ENCODE peak calls at places on chromosomes 13 and 19, in five cellular contexts. T, E, W, R and Z are unnamed samples. For H3K4me1, the result is how much of the 10 kb centered on the place peaks cover.

GRCh38 chr19:29666634-29667389 is 1.6 kb downstream of the PLEKHF1 start:
- DNase-seq in T (no peak), W (peak), R (peak), E (peak), Z (peak)

GRCh38 chr19:18208098-18208951 is 4.5 kb upstream of the RAB3A start:
- DNase-seq in W (peak), E (no peak), R (peak), T (peak), Z (peak)

GRCh38 chr13:40102854-40103253 is 447.4 kb downstream of the COG6 start:
- DNase-seq in T (no peak), E (no peak), R (peak), W (peak), Z (no peak)

GRCh38 chr13:35984776-35985453 is 146.3 kb downstream of the DCLK1 start:
- DNase-seq in E (no peak), R (no peak), W (no peak), T (peak), Z (peak)

GRCh38 chr19:9967326-9967725 is 31.0 kb upstream of the OLFM2 start:
- DNase-seq in E (no peak), W (no peak), T (no peak), R (no peak), Z (no peak)

GRCh38 chr19:30665449-30665848 is 293.3 kb downstream of the ZNF536 start:
- DNase-seq in R (no peak), T (no peak), W (no peak), E (no peak), Z (no peak)

GRCh38 chr19:19207637-19208582 is 3.8 kb upstream of the NCAN start:
- DNase-seq in T (no peak), R (no peak), W (no peak), E (no peak), Z (no peak)

GRCh38 chr13:103758222-103758621 is 692.0 kb upstream of the SLC10A2 start:
- DNase-seq in E (no peak), T (no peak), R (no peak), W (no peak), Z (no peak)

GRCh38 chr19:3343619-3344502 is 22.5 kb upstream of the NFIC start:
- DNase-seq in R (peak), E (peak), T (peak), W (peak), Z (peak)

GRCh38 chr13:27959976-27960361 is 9.1 kb downstream of the CDX2 start:
- DNase-seq in R (no peak), T (no peak), W (no peak), E (no peak), Z (no peak)

GRCh38 chr13:112443191-112444000 is 67.2 kb downstream of the SPACA7 start:
- DNase-seq in W (no peak), R (no peak), T (peak), E (no peak), Z (no peak)

GRCh38 chr19:24166055-24166454 is 79.1 kb downstream of the ZNF254 start:
- DNase-seq in E (no peak), W (no peak), T (no peak), R (no peak), Z (no peak)

GRCh38 chr19:29001922-29002247 is 211.1 kb downstream of the UQCRFS1 start:
- DNase-seq in W (no peak), E (no peak), T (no peak), R (no peak), Z (no peak)

GRCh38 chr19:2332341-2333026 is 4.0 kb downstream of the SPPL2B start:
- DNase-seq in E (no peak), R (no peak), W (no peak), T (no peak), Z (peak)

GRCh38 chr13:60584976-60585375 is 188.0 kb downstream of the TDRD3 start:
- DNase-seq in R (no peak), T (no peak), E (no peak), W (no peak), Z (no peak)

GRCh38 chr19:3670258-3670795 is 29.9 kb downstream of the PIP5K1C start:
- DNase-seq in R (peak), T (no peak), E (peak), W (peak), Z (peak)

GRCh38 chr19:19615086-19615485 is 3.4 kb downstream of the PBX4 start:
- DNase-seq in R (no peak), E (peak), T (no peak), W (no peak), Z (no peak)

GRCh38 chr13:36736119-36736726 is 62.4 kb downstream of the SERTM1 start:
- DNase-seq in T (peak), W (peak), R (peak), E (peak), Z (peak)

GRCh38 chr13:110305949-110306339 is 1.0 kb downstream of the COL4A1 start:
- DNase-seq in T (no peak), W (no peak), R (no peak), E (peak), Z (no peak)

GRCh38 chr13:34462843-34463242 is 479.2 kb upstream of the NBEA start:
- DNase-seq in T (no peak), R (no peak), W (peak), E (no peak), Z (peak)

GRCh38 chr19:7607874-7608560 is 12.4 kb downstream of the CAMSAP3 start:
- DNase-seq in W (no peak), R (no peak), T (no peak), E (no peak), Z (no peak)

GRCh38 chr19:33828266-33829075 is 31.8 kb downstream of the KCTD15 start:
- DNase-seq in T (no peak), R (no peak), E (no peak), W (no peak), Z (no peak)

GRCh38 chr19:54345938-54346386 is 7.0 kb upstream of the LILRA4 start:
- DNase-seq in R (no peak), W (no peak), E (no peak), T (no peak), Z (no peak)

GRCh38 chr19:54338521-54338920 is 441 bp downstream of the LILRA4 start:
- DNase-seq in R (no peak), E (no peak), T (no peak), W (no peak), Z (no peak)

GRCh38 chr19:54341295-54341694 is 2.3 kb upstream of the LILRA4 start:
- DNase-seq in R (no peak), T (no peak), E (no peak), W (no peak), Z (no peak)

GRCh38 chr19:54339646-54340358 is 840 bp upstream of the LILRA4 start:
- DNase-seq in E (no peak), W (no peak), R (no peak), T (no peak), Z (no peak)

DNA sequence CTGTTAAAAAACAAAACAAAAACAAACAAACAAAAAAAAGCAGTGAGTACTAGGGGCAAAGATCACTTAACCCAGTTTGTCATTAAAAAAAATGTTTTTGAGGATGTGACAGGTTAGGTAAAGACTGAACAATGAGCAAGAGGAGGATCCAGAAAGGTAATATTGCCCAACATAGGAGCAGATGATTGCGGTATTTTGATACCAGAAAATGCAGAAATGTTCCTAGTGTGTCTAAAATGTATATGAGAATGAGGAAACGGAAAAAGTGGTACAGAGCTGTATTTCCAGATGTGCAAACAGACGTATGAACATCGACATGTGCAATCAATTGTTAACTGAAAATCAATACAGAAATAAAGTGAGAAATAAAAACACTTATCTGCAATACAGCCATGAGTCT is 4.9 kb upstream of the LILRA4 start:
- DNase-seq in E (no peak), R (no peak), T (no peak), W (no peak), Z (no peak)
- H3K4me1 ChIP-seq in E (under half), R (under half), T (under half), W (under half), Z (under half)

DNA sequence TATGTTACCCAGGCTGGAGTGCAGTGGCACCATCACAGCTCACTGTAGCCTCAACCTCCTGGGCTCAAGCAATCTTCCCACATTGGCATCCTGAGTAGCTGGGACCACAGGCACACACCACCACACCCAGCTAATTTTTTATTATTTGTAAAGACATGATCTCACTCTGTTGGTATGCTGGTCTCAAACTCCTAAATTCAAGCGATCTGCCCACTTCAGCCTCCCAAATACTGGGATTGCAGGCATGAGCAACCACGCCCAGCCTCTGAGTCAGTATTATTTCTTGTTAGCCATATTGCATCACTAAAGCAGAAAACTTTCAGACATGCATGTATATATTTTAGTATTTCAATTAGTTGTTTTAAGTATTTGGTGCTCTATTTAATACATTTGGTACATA is 376.4 kb downstream of the GPC6 start:
- DNase-seq in R (no peak), T (no peak), E (no peak), W (no peak), Z (no peak)
- H3K4me3 ChIP-seq in R (no peak), T (no peak), E (no peak), W (no peak), Z (no peak)

GRCh38 chr19:41226874-41227390 is 7.9 kb downstream of the AXL start:
- DNase-seq in R (no peak), E (no peak), T (no peak), W (peak), Z (no peak)
- H3K27ac ChIP-seq in R (peak), E (peak), T (peak), W (peak), Z (no peak)

GRCh38 chr13:33264620-33264978 is 21.0 kb downstream of the STARD13 start:
- DNase-seq in E (no peak), T (no peak), W (peak), R (no peak), Z (peak)

GRCh38 chr13:33265133-33265532 is 20.4 kb downstream of the STARD13 start:
- DNase-seq in T (no peak), W (no peak), E (no peak), R (no peak), Z (no peak)

GRCh38 chr13:33262997-33263396 is 22.6 kb downstream of the STARD13 start:
- DNase-seq in E (no peak), T (no peak), R (no peak), W (no peak), Z (peak)

GRCh38 chr13:33263484-33263883 is 22.1 kb downstream of the STARD13 start:
- DNase-seq in W (no peak), R (no peak), T (no peak), E (no peak), Z (no peak)

DNA sequence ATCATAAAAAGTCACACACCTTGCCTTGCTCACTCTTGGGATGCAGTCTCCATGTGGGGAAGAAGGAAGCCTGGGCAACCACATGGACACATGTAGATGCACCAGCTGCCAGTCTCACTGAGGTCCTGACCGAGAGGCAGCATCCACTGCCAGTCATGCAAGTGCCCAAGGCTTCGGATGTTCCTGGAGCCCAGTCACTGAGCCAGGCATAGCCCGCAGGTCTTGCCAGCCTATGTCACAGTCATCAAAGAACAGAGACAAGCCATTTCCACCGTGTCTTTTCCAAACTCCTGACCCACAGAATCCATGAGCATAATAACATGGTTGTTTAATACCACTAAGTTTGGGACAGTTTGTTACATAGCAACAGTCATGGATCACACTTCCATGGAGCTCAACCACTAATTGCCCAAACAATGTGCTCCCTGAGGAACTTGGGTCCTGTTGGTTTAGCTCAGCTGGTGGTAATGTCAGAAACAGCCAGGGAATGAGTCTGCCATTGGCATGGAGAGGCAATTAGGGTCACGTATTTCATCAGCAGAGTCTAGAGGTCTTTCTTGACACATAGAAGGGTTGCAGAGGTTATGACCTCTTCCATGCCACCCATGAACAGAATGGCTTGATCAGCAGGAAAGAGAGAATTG is 21.5 kb downstream of the STARD13 start:
- DNase-seq in W (no peak), T (no peak), E (no peak), R (no peak), Z (no peak)
- H3K4me1 ChIP-seq in W (half or more), T (under half), E (half or more), R (under half), Z (under half)

GRCh38 chr19:15196683-15197005 is 4.2 kb downstream of the NOTCH3 start:
- DNase-seq in E (no peak), R (no peak), W (no peak), T (no peak), Z (no peak)

GRCh38 chr19:15197275-15198005 is 3.4 kb downstream of the NOTCH3 start:
- DNase-seq in T (peak), R (no peak), E (peak), W (no peak), Z (no peak)

GRCh38 chr19:15195381-15195964 is 5.3 kb downstream of the NOTCH3 start:
- DNase-seq in T (peak), E (peak), R (peak), W (no peak), Z (peak)

GRCh38 chr19:15194938-15195337 is 5.9 kb downstream of the NOTCH3 start:
- DNase-seq in W (no peak), T (no peak), E (peak), R (no peak), Z (no peak)

DNA sequence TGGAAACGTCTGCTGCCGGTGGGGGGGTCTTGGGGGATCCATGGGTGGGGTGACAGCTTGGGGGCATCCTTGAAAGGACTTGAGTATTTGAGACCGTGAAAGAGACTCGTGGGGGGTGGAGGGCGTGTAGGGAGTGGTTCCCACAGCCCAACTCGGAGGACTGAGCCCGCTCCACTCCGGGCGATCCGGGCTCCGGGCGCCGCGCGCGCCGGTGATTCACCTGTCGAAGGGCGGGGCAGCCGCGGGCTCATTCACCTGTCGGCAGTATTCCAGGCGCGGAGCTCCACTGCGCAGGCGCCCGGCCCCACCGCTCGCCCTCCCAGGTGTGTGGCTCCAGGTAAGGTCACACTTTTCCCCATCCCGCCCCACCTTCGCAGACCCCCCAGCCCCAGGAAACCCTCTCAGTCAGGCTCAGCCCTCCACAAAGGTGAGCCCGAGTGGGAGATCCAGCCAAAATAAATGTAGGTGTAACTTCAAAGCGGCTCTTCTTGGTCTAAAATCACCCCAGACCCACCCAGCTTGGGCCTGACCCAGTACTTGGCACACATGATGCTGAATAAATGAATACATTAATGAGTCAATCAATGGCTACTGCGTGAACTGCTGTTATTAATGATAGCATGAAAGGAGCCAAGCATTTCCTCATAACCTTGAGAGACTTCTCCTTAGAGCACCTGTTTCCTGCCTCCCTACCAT is 4.7 kb downstream of the NOTCH3 start:
- DNase-seq in T (no peak), R (no peak), W (no peak), E (peak), Z (peak)
- H3K4me3 ChIP-seq in T (no peak), R (no peak), W (no peak), E (peak), Z (peak)